ENCODE peak calls at places on chromosome 17, in four cellular contexts. D is tibial artery, K is A549, I is nephron progenitor cell. W is an unnamed sample.

GRCh38 chr17:55513885-55514590 is 2.8 kb upstream of the SMIM36 start:
- DNase-seq in K (peak), I (peak), D (peak), W (no peak)

GRCh38 chr17:12927541-12928425 is 90.0 kb downstream of the ELAC2 start:
- DNase-seq in I (no peak), K (no peak), D (no peak), W (no peak)

GRCh38 chr17:56593073-56593740 is at the start of gene NOG:
- DNase-seq in K (peak), I (peak), D (peak), W (peak)

GRCh38 chr17:40427002-40427491 is 9.4 kb upstream of the TOP2A start:
- DNase-seq in K (no peak), D (no peak), I (no peak), W (peak)

GRCh38 chr17:30821751-30822723 is 2.5 kb downstream of the CRLF3 start:
- DNase-seq in D (no peak), I (no peak), K (no peak), W (no peak)

GRCh38 chr17:40922239-40922638 is 15.2 kb downstream of the KRT23 start:
- DNase-seq in D (peak), K (peak), I (no peak), W (no peak)

GRCh38 chr17:16281351-16281750 is 64.3 kb downstream of the PIGL start:
- DNase-seq in D (no peak), K (no peak), I (no peak), W (no peak)

GRCh38 chr17:76909971-76910760 is 42.0 kb downstream of the MGAT5B start:
- DNase-seq in K (peak), I (peak), D (no peak), W (peak)

GRCh38 chr17:9226130-9226793 is 205.0 kb downstream of the NTN1 start:
- DNase-seq in I (no peak), K (no peak), D (no peak), W (no peak)

GRCh38 chr17:4327638-4328037 is 38.8 kb downstream of the UBE2G1 start:
- DNase-seq in K (peak), I (no peak), D (no peak), W (no peak)

GRCh38 chr17:29855686-29856085 is 74.3 kb downstream of the SSH2 start:
- DNase-seq in I (no peak), K (no peak), D (no peak), W (no peak)

GRCh38 chr17:31283841-31284240 is 13.2 kb downstream of the OMG start:
- DNase-seq in D (no peak), I (no peak), K (no peak), W (no peak)

GRCh38 chr17:35116845-35117244 is 2.8 kb downstream of the RAD51D start:
- DNase-seq in K (no peak), D (no peak), I (no peak), W (no peak)

GRCh38 chr17:75340636-75341035 is 51.4 kb upstream of the SLC25A19 start:
- DNase-seq in I (no peak), K (no peak), D (no peak), W (no peak)

GRCh38 chr17:34378664-34379101 is 15.7 kb upstream of the CCL1 start:
- DNase-seq in D (no peak), I (no peak), K (no peak), W (no peak)

GRCh38 chr17:61457226-61457983 is 5.2 kb downstream of the TBX4 start:
- DNase-seq in D (no peak), K (no peak), I (peak), W (peak)

GRCh38 chr17:47676510-47676909 is 17.5 kb upstream of the TBKBP1 start:
- DNase-seq in D (no peak), I (no peak), K (no peak), W (no peak)

GRCh38 chr17:47276868-47277267 is 23.2 kb downstream of the ITGB3 start:
- DNase-seq in D (peak), K (no peak), I (peak), W (no peak)

GRCh38 chr17:56690441-56691291 is 97.2 kb downstream of the NOG start:
- DNase-seq in I (no peak), D (peak), K (no peak), W (no peak)

GRCh38 chr17:33522623-33523022 is 229.5 kb upstream of the ASIC2 start:
- DNase-seq in I (no peak), D (no peak), K (no peak), W (no peak)

GRCh38 chr17:37446027-37446426 is 39.3 kb downstream of the TADA2A start:
- DNase-seq in D (no peak), I (no peak), K (peak), W (no peak)

GRCh38 chr17:79942591-79943353 is 92.9 kb downstream of the TBC1D16 start:
- DNase-seq in I (peak), D (peak), K (no peak), W (peak)

GRCh38 chr17:43410557-43411368 is 12.0 kb downstream of the ARL4D start:
- DNase-seq in K (no peak), D (no peak), I (no peak), W (no peak)

GRCh38 chr17:78079253-78079652 is 49.3 kb downstream of the TMC6 start:
- DNase-seq in D (no peak), I (no peak), K (no peak), W (no peak)

GRCh38 chr17:14294876-14295275 is 6.0 kb upstream of the HS3ST3B1 start:
- DNase-seq in K (no peak), I (no peak), D (no peak), W (peak)

GRCh38 chr17:49375544-49375943 is 13.5 kb upstream of the ZNF652 start:
- DNase-seq in D (no peak), I (no peak), K (no peak), W (no peak)

GRCh38 chr17:29032798-29033197 is 10.1 kb upstream of the PIPOX start:
- DNase-seq in K (no peak), I (no peak), D (no peak), W (no peak)

GRCh38 chr17:14741516-14741915 is 440.6 kb downstream of the HS3ST3B1 start:
- DNase-seq in I (no peak), D (no peak), K (peak), W (no peak)

GRCh38 chr17:63999680-64000531 is 1.8 kb downstream of the PRR29 start:
- DNase-seq in I (no peak), D (no peak), K (no peak), W (no peak)

GRCh38 chr17:12985431-12986285 is 32.2 kb downstream of the ELAC2 start:
- DNase-seq in I (no peak), D (no peak), K (no peak), W (no peak)

GRCh38 chr17:4877089-4877488 is 22.2 kb upstream of the C17orf107 start:
- DNase-seq in K (no peak), I (no peak), D (no peak), W (no peak)

GRCh38 chr17:47862621-47863440 is 11.9 kb upstream of the SP6 start:
- DNase-seq in I (no peak), D (no peak), K (peak), W (no peak)

GRCh38 chr17:58911741-58912343 is 156.2 kb downstream of the PPM1E start:
- DNase-seq in K (no peak), I (no peak), D (no peak), W (no peak)

GRCh38 chr17:73879987-73880386 is 235.7 kb upstream of the SDK2 start:
- DNase-seq in I (no peak), D (no peak), K (no peak), W (no peak)

GRCh38 chr17:73882590-73882989 is 238.3 kb upstream of the SDK2 start:
- DNase-seq in K (no peak), D (no peak), I (no peak), W (no peak)

GRCh38 chr17:73887739-73888138 is 243.5 kb upstream of the SDK2 start:
- DNase-seq in D (no peak), K (no peak), I (no peak), W (no peak)

GRCh38 chr17:73878923-73879322 is 234.7 kb upstream of the SDK2 start:
- DNase-seq in I (no peak), D (no peak), K (no peak), W (no peak)

GRCh38 chr17:73883175-73883574 is 238.9 kb upstream of the SDK2 start:
- DNase-seq in D (no peak), K (no peak), I (no peak), W (no peak)
- TF ChIP-seq CTCF in D (no peak), K (no peak), I (no peak), W (no peak)

DNA sequence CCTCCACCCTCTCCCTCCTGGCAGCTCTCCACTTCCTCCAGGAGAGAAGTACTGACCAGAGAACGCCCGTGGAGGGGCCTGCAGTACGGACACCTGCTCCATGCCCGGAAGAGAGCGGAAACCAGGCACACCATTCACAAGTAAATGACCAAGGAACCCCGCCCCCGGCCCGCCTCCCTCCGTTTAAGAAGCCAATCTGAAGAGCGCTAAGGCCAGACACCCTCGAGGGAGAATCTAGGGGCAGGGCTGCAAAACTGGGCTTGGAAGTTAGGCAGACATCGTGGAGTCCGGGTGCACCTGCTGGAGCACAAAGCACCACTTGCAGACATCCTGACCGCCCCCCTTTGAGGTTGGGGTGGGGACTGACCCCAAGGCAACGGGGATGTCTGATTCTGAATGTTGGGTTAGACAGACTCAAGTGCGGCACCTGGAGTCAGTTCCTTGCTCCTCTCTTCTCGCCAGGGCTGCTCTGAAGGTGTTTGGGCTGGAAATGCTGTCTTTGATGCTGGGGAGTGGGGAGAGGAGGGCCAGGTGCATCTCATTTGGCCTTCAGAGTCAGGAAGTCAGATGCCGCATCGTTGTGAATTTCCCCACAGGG is 964 bp upstream of the FAAP100 start:
- DNase-seq in K (peak), I (peak), D (peak), W (no peak)
- TF ChIP-seq CTCF in K (no peak), I (no peak), D (no peak), W (no peak)

GRCh38 chr17:81094224-81094743 is 59.3 kb downstream of the BAIAP2 start:
- DNase-seq in I (no peak), D (no peak), K (no peak), W (no peak)
- TF ChIP-seq CTCF in I (no peak), D (no peak), K (no peak), W (peak)

DNA sequence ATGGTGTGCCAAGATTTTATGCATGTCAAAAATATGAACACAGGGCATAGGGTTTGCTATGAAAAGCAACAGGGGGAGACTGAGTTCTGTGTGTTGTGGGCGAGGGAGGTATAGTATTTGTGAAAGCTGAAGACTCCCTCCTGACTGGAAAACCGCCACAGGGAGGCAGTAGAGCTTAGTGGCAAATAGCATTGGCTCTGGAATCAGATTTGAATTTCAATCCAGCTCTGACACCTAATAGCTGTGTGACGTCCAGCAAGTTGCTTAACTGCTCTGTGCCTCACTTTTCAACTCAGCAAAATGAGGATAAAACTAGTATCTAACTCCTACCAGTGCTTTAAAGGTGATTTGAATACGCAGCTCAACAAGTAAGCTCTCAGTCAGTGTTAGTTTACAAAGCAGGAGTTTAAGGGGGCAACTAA is 22.0 kb downstream of the KPNA2 start:
- DNase-seq in K (no peak), D (no peak), I (no peak), W (no peak)
- TF ChIP-seq CTCF in K (peak), D (no peak), I (no peak), W (peak)

DNA sequence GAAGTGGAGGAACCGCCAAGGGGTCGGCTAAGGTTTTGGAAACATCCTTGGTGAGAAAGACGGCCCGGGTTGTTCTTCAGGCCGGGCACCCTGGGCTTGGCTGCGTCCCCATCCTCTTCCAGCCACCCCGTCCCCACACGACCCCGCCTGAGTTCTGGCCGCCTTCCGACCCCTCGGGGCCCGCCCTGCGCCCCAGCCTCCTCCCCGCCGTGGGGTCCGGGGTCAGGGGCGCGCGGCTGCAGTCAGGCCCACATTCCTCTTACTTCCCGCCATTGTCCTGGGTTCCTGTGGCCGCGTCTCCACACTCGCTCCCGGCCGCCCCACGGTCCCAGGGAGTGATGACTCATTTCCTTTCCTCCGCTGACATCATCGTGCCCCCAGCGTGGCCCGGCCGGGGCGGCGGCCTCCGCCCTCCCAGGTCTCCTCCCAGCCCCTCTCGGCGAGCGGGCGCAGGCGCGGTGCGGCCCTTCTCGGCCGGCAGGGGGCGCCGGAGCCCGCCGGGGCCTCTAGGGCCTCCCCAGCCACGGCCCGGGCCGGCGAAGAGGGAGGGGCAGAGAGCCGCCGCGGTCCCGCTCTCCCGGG is 59.6 kb downstream of the WSB1 start:
- DNase-seq in D (peak), I (peak), K (peak), W (peak)
- TF ChIP-seq CTCF in D (peak), I (peak), K (peak), W (peak)

GRCh38 chr17:62987136-62987535 is 21.1 kb downstream of the TANC2 start:
- DNase-seq in D (no peak), K (no peak), I (peak), W (no peak)
- TF ChIP-seq CTCF in D (no peak), K (peak), I (no peak), W (peak)

GRCh38 chr17:149897-150575 is 12.7 kb downstream of the SCGB1C2 start:
- DNase-seq in K (no peak), D (no peak), I (no peak), W (peak)

GRCh38 chr17:147796-148740 is 10.7 kb downstream of the SCGB1C2 start:
- DNase-seq in I (no peak), D (no peak), K (no peak), W (peak)

GRCh38 chr17:148757-149156 is 11.4 kb downstream of the SCGB1C2 start:
- DNase-seq in D (no peak), I (no peak), K (no peak), W (no peak)

GRCh38 chr17:151004-151403 is 13.6 kb downstream of the SCGB1C2 start:
- DNase-seq in I (no peak), D (no peak), K (no peak), W (no peak)

GRCh38 chr17:149231-149630 is 11.9 kb downstream of the SCGB1C2 start:
- DNase-seq in D (no peak), K (no peak), I (no peak), W (peak)
- TF ChIP-seq CTCF in D (no peak), K (no peak), I (no peak), W (no peak)